ENCODE peak calls at places on chromosomes 12 and 14, in nine cellular contexts. One of them, this sample, is unnamed.

GRCh38 chr14:63214417-63215196 is 10.4 kb downstream of the RHOJ start:
- DNase-seq in SK-N-SH: no peak
- DNase-seq in A549: no peak
- DNase-seq in HCT116: no peak
- DNase-seq in Panc1: no peak
- DNase-seq in GM12878: no peak
- DNase-seq in HepG2: no peak
- DNase-seq in K562: no peak
- DNase-seq in GM23338: no peak
- DNase-seq in this sample: no peak

GRCh38 chr14:70838076-70838475 is 28.8 kb upstream of the MAP3K9 start:
- DNase-seq in GM23338: no peak
- DNase-seq in K562: no peak
- DNase-seq in GM12878: no peak
- DNase-seq in Panc1: no peak
- DNase-seq in SK-N-SH: no peak
- DNase-seq in A549: no peak
- DNase-seq in HCT116: no peak
- DNase-seq in HepG2: no peak
- DNase-seq in this sample: no peak

GRCh38 chr12:123427036-123427769 is 9.3 kb downstream of the RILPL2 start:
- DNase-seq in K562: no peak
- DNase-seq in HepG2: no peak
- DNase-seq in HCT116: no peak
- DNase-seq in GM12878: peak; percentile 97
- DNase-seq in Panc1: no peak
- DNase-seq in SK-N-SH: no peak
- DNase-seq in GM23338: no peak
- DNase-seq in A549: no peak
- DNase-seq in this sample: no peak

GRCh38 chr12:75981247-75981646 is 50.3 kb downstream of the PHLDA1 start:
- DNase-seq in A549: no peak
- DNase-seq in GM12878: no peak
- DNase-seq in HepG2: no peak
- DNase-seq in HCT116: no peak
- DNase-seq in SK-N-SH: no peak
- DNase-seq in GM23338: no peak
- DNase-seq in K562: no peak
- DNase-seq in Panc1: no peak
- DNase-seq in this sample: no peak

GRCh38 chr14:92718659-92719058 is 29.8 kb downstream of the LGMN start:
- DNase-seq in K562: no peak
- DNase-seq in HCT116: no peak
- DNase-seq in HepG2: no peak
- DNase-seq in Panc1: no peak
- DNase-seq in GM23338: no peak
- DNase-seq in A549: no peak
- DNase-seq in SK-N-SH: no peak
- DNase-seq in GM12878: no peak
- DNase-seq in this sample: no peak

GRCh38 chr12:118377005-118377890 is 893 bp downstream of the SUDS3 start:
- DNase-seq in SK-N-SH: peak; percentile 23
- DNase-seq in GM23338: peak; percentile 15
- DNase-seq in HepG2: no peak
- DNase-seq in A549: no peak
- DNase-seq in K562: no peak
- DNase-seq in Panc1: no peak
- DNase-seq in GM12878: no peak
- DNase-seq in HCT116: no peak
- DNase-seq in this sample: no peak

GRCh38 chr12:122865268-122866231 is 30.3 kb downstream of the HIP1R start:
- DNase-seq in Panc1: no peak
- DNase-seq in HepG2: peak; percentile 69
- DNase-seq in A549: peak; percentile 64
- DNase-seq in K562: peak; percentile 61
- DNase-seq in HCT116: peak; percentile 16
- DNase-seq in GM23338: peak; percentile 58
- DNase-seq in SK-N-SH: peak; percentile 79
- DNase-seq in GM12878: no peak
- DNase-seq in this sample: peak; percentile 34

GRCh38 chr12:112992541-112993398 is 14.5 kb downstream of the OAS2 start:
- DNase-seq in Panc1: peak; percentile 54
- DNase-seq in K562: peak; percentile 84
- DNase-seq in GM23338: peak; percentile 84
- DNase-seq in GM12878: no peak
- DNase-seq in HepG2: peak; percentile 63
- DNase-seq in HCT116: peak; percentile 61
- DNase-seq in A549: peak; percentile 77
- DNase-seq in SK-N-SH: peak; percentile 70
- DNase-seq in this sample: peak; percentile 37

GRCh38 chr14:85535916-85536834 is 6.2 kb downstream of the FLRT2 start:
- DNase-seq in GM23338: peak; percentile 50
- DNase-seq in K562: no peak
- DNase-seq in SK-N-SH: peak; percentile 27
- DNase-seq in HepG2: peak; percentile 12
- DNase-seq in Panc1: no peak
- DNase-seq in HCT116: no peak
- DNase-seq in GM12878: no peak
- DNase-seq in A549: peak; percentile 44
- DNase-seq in this sample: no peak

DNA sequence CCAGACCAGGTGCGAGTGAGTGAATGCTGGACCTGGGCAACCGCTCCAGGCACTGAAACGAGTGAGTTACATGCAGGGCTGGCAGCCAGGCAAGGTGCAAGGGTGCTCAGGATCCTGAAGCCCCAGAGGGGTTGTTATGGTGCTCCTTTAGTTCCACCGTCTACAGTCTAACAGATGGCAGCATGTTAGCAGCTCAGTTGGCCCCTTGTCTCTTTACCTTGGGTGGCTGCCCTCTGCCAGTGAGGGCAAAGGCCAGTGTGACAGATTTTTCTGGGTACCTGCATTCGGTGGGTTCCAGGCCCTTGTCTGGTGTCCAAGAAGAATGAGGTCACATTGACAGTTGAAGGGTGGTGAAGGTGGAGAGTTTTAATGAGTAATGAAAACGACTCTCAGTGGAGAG is 106.8 kb downstream of the SLCO1B3 start:
- DNase-seq in SK-N-SH: no peak
- DNase-seq in HepG2: no peak
- DNase-seq in GM12878: no peak
- DNase-seq in K562: no peak
- DNase-seq in HCT116: no peak
- DNase-seq in A549: no peak
- DNase-seq in GM23338: no peak
- DNase-seq in Panc1: no peak
- DNase-seq in this sample: no peak
- TF ChIP-seq CTCF in SK-N-SH: no peak
- TF ChIP-seq CTCF in HepG2: no peak
- TF ChIP-seq CTCF in GM12878: no peak
- TF ChIP-seq CTCF in K562: no peak
- TF ChIP-seq CTCF in HCT116: no peak
- TF ChIP-seq CTCF in A549: no peak
- TF ChIP-seq CTCF in GM23338: no peak
- TF ChIP-seq CTCF in Panc1: no peak
- TF ChIP-seq CTCF in this sample: no peak

GRCh38 chr14:76998777-76999366 is 29.6 kb downstream of the IRF2BPL start:
- DNase-seq in GM12878: no peak
- DNase-seq in Panc1: no peak
- DNase-seq in K562: no peak
- DNase-seq in A549: no peak
- DNase-seq in SK-N-SH: no peak
- DNase-seq in GM23338: no peak
- DNase-seq in HepG2: peak; percentile 38
- DNase-seq in HCT116: no peak
- DNase-seq in this sample: no peak

GRCh38 chr14:76997257-76997970 is 31.1 kb downstream of the IRF2BPL start:
- DNase-seq in GM12878: no peak
- DNase-seq in GM23338: no peak
- DNase-seq in HCT116: no peak
- DNase-seq in K562: no peak
- DNase-seq in Panc1: no peak
- DNase-seq in A549: no peak
- DNase-seq in HepG2: no peak
- DNase-seq in SK-N-SH: no peak
- DNase-seq in this sample: no peak

GRCh38 chr14:76995279-76996035 is 33.1 kb downstream of the IRF2BPL start:
- DNase-seq in HepG2: no peak
- DNase-seq in K562: no peak
- DNase-seq in SK-N-SH: no peak
- DNase-seq in GM12878: no peak
- DNase-seq in HCT116: no peak
- DNase-seq in GM23338: no peak
- DNase-seq in A549: no peak
- DNase-seq in Panc1: no peak
- DNase-seq in this sample: no peak

GRCh38 chr14:76993743-76994142 is 34.8 kb downstream of the IRF2BPL start:
- DNase-seq in HCT116: no peak
- DNase-seq in SK-N-SH: peak; percentile 76
- DNase-seq in HepG2: no peak
- DNase-seq in A549: no peak
- DNase-seq in GM23338: no peak
- DNase-seq in GM12878: no peak
- DNase-seq in Panc1: no peak
- DNase-seq in K562: no peak
- DNase-seq in this sample: no peak

DNA sequence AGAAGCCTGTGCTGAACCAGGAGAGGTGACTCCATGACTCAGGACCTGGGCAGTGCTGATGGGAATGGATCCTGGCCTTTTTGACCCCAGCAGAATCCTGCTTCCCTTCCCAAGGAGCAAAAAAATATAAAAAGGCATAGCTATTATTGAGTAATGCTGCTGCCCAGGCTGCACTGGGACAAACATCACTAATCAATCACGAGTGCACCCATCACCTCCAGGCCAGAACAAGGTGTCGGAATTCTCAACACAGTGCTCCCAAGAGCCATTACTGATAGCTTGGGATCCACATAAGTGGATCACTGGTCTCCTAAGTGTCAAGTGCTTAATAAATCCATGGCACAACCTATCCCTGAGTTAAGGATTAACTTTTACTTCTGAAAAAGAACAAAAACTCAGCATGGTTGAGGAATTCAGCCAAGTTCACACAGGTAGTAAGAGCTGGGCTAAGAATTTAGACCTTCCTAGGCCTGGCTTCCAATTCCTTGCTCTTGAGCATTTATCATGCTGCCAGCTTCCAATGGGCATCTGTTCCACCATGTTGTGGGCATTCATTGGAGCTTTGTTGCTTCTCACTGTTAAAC is 31.9 kb downstream of the IRF2BPL start:
- DNase-seq in GM23338: no peak
- DNase-seq in GM12878: no peak
- DNase-seq in K562: no peak
- DNase-seq in Panc1: no peak
- DNase-seq in SK-N-SH: no peak
- DNase-seq in HCT116: no peak
- DNase-seq in A549: no peak
- DNase-seq in HepG2: no peak
- DNase-seq in this sample: no peak
- H3K4me3 ChIP-seq in GM23338: no peak overlapping the region
- H3K4me3 ChIP-seq in GM12878: no peak overlapping the region
- H3K4me3 ChIP-seq in K562: no peak overlapping the region
- H3K4me3 ChIP-seq in Panc1: no peak overlapping the region
- H3K4me3 ChIP-seq in SK-N-SH: no peak overlapping the region
- H3K4me3 ChIP-seq in HCT116: no peak overlapping the region
- H3K4me3 ChIP-seq in A549: no peak overlapping the region
- H3K4me3 ChIP-seq in HepG2: no peak overlapping the region
- H3K4me3 ChIP-seq in this sample: no peak overlapping the region

DNA sequence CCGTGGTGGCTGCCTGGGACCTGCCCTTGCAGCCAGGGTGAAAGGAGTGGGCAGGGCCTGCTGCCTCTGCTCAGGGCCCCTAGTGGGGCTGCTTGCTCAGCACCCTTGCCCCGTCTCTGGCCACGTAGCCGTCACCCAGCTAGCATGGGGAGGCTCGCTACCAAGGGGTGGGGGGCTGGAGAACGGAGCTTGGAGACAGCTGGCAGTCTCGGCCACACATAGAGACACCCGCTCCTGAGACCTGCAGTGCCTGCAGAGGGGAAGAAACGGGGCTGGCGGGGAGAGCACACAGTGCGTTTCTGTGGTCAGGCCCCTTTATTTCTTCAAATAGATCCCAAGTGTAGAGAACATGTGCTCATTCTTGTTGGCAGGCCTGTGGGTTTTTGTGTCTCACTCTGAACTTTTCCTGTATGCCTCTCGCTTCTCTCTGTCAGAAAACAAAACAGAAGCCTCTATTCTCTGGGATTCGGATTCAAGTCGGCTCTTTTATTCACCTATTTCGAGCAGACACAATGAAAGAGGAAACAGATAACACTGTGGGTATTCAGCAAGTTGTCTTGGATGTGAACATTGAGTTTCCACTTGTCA is 26.4 kb downstream of the PACS2 start:
- DNase-seq in HepG2: no peak
- DNase-seq in SK-N-SH: no peak
- DNase-seq in GM23338: no peak
- DNase-seq in HCT116: no peak
- DNase-seq in GM12878: no peak
- DNase-seq in A549: no peak
- DNase-seq in K562: no peak
- DNase-seq in Panc1: no peak
- DNase-seq in this sample: no peak
- TF ChIP-seq REST in HepG2: no peak
- TF ChIP-seq REST in SK-N-SH: no peak
- TF ChIP-seq REST in GM23338: no peak
- TF ChIP-seq REST in HCT116: no peak
- TF ChIP-seq REST in GM12878: no peak
- TF ChIP-seq REST in A549: no peak
- TF ChIP-seq REST in K562: no peak
- TF ChIP-seq REST in Panc1: no peak
- TF ChIP-seq REST in this sample: no peak

DNA sequence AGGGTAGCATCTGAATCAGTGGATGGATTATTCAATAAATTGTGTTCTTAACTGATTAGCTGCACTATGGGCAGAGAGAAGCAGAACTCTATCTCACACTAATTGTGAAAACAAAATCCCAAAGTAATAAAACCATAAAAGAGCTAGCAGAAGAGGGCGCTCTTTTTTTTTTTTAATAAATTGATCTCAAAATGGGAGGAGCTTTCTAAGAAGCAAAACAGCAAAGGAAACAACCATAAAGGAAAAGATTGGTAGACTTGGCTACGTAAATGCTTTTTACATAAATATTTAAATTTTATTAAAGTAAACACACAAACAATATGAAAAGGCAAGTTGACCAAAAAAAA is 1.5 kb upstream of the TM7SF3 start:
- DNase-seq in HepG2: no peak
- DNase-seq in HCT116: peak; percentile 56
- DNase-seq in GM23338: peak; percentile 52
- DNase-seq in K562: peak; percentile 11
- DNase-seq in GM12878: no peak
- DNase-seq in SK-N-SH: peak; percentile 29
- DNase-seq in Panc1: no peak
- DNase-seq in A549: peak; percentile 57
- DNase-seq in this sample: peak; percentile 31
- TF ChIP-seq CTCF in HepG2: no peak
- TF ChIP-seq CTCF in HCT116: peak; percentile 65
- TF ChIP-seq CTCF in GM23338: no peak
- TF ChIP-seq CTCF in K562: peak; percentile 22
- TF ChIP-seq CTCF in GM12878: peak; percentile 34
- TF ChIP-seq CTCF in SK-N-SH: peak; percentile 65
- TF ChIP-seq CTCF in Panc1: peak; percentile 73
- TF ChIP-seq CTCF in A549: peak; percentile 74
- TF ChIP-seq CTCF in this sample: peak; percentile 20

GRCh38 chr12:120581998-120582397 is 796 bp upstream of the POP5 start:
- DNase-seq in SK-N-SH: no peak
- DNase-seq in A549: no peak
- DNase-seq in HepG2: no peak
- DNase-seq in GM12878: no peak
- DNase-seq in HCT116: no peak
- DNase-seq in GM23338: no peak
- DNase-seq in K562: no peak
- DNase-seq in Panc1: no peak
- DNase-seq in this sample: no peak
- H3K4me3 ChIP-seq in SK-N-SH: peak overlapping the region; percentile 82
- H3K4me3 ChIP-seq in A549: peak overlapping the region; percentile 82
- H3K4me3 ChIP-seq in HepG2: peak overlapping the region; percentile 91
- H3K4me3 ChIP-seq in GM12878: peak overlapping the region; percentile 91
- H3K4me3 ChIP-seq in HCT116: peak overlapping the region; percentile 95
- H3K4me3 ChIP-seq in GM23338: peak overlapping the region; percentile 76
- H3K4me3 ChIP-seq in K562: peak overlapping the region; percentile 70
- H3K4me3 ChIP-seq in Panc1: peak overlapping the region; percentile 94
- H3K4me3 ChIP-seq in this sample: peak overlapping the region; percentile 86

This sample was measured in HL-60.